ENCODE peak calls at places on chromosomes 6 and 20, in four cellular contexts. One of them, this sample, is unnamed.

GRCh38 chr6:24935753-24936152 is at the start of gene RIPOR2:
- DNase-seq in astrocyte: no peak
- DNase-seq in H9: peak; percentile 85
- DNase-seq in CD8-positive, alpha-beta T cell: peak; percentile 88
- DNase-seq in this sample: no peak

GRCh38 chr6:106369739-106370138 is 9.2 kb downstream of the CRYBG1 start:
- DNase-seq in astrocyte: no peak
- DNase-seq in H9: no peak
- DNase-seq in CD8-positive, alpha-beta T cell: no peak
- DNase-seq in this sample: no peak

GRCh38 chr20:46056970-46057855 is 28.2 kb downstream of the SLC12A5 start:
- DNase-seq in astrocyte: peak; percentile 25
- DNase-seq in H9: peak; percentile 79
- DNase-seq in CD8-positive, alpha-beta T cell: no peak
- DNase-seq in this sample: no peak

GRCh38 chr6:55276745-55277627 is 50.3 kb upstream of the GFRAL start:
- DNase-seq in astrocyte: peak; percentile 44
- DNase-seq in H9: peak; percentile 54
- DNase-seq in CD8-positive, alpha-beta T cell: no peak
- DNase-seq in this sample: peak; percentile 2

GRCh38 chr6:134506162-134506561 is 188.2 kb upstream of the SGK1 start:
- DNase-seq in astrocyte: no peak
- DNase-seq in H9: no peak
- DNase-seq in CD8-positive, alpha-beta T cell: no peak
- DNase-seq in this sample: no peak

GRCh38 chr20:63977392-63978276 is 1.8 kb downstream of the SAMD10 start:
- DNase-seq in astrocyte: peak; percentile 68
- DNase-seq in H9: peak; percentile 28
- DNase-seq in CD8-positive, alpha-beta T cell: peak; percentile 71
- DNase-seq in this sample: no peak

GRCh38 chr6:73134588-73134987 is 90.7 kb downstream of the KHDC1L start:
- DNase-seq in astrocyte: no peak
- DNase-seq in H9: peak; percentile 94
- DNase-seq in CD8-positive, alpha-beta T cell: no peak
- DNase-seq in this sample: no peak

GRCh38 chr6:140480852-140481251 is 1106.4 kb upstream of the CITED2 start:
- DNase-seq in astrocyte: peak; percentile 31
- DNase-seq in H9: no peak
- DNase-seq in CD8-positive, alpha-beta T cell: no peak
- DNase-seq in this sample: no peak

GRCh38 chr6:110075406-110075805 is 97.3 kb downstream of the GPR6 start:
- DNase-seq in astrocyte: peak; percentile 42
- DNase-seq in H9: no peak
- DNase-seq in CD8-positive, alpha-beta T cell: no peak
- DNase-seq in this sample: no peak

GRCh38 chr6:73032586-73032985 is 192.7 kb downstream of the KHDC1L start:
- DNase-seq in astrocyte: peak; percentile 49
- DNase-seq in H9: no peak
- DNase-seq in CD8-positive, alpha-beta T cell: no peak
- DNase-seq in this sample: no peak

GRCh38 chr6:137494281-137494966 is at the start of gene OLIG3:
- DNase-seq in astrocyte: no peak
- DNase-seq in H9: peak; percentile 88
- DNase-seq in CD8-positive, alpha-beta T cell: no peak
- DNase-seq in this sample: no peak

GRCh38 chr6:123997223-123997622 is 193.6 kb downstream of the NKAIN2 start:
- DNase-seq in astrocyte: no peak
- DNase-seq in H9: no peak
- DNase-seq in CD8-positive, alpha-beta T cell: no peak
- DNase-seq in this sample: no peak

GRCh38 chr6:33976425-33977360 is 169.2 kb downstream of the GRM4 start:
- DNase-seq in astrocyte: no peak
- DNase-seq in H9: peak; percentile 24
- DNase-seq in CD8-positive, alpha-beta T cell: no peak
- DNase-seq in this sample: no peak

GRCh38 chr20:57262244-57263126 is 4.0 kb downstream of the BMP7 start:
- DNase-seq in astrocyte: no peak
- DNase-seq in H9: peak; percentile 46
- DNase-seq in CD8-positive, alpha-beta T cell: no peak
- DNase-seq in this sample: no peak
- H3K27me3 ChIP-seq in astrocyte: peaks cover 88% of the 10 kb centered on the region
- H3K27me3 ChIP-seq in H9: peaks cover 33% of the 10 kb centered on the region
- H3K27me3 ChIP-seq in CD8-positive, alpha-beta T cell: peaks cover 3% of the 10 kb centered on the region
- H3K27me3 ChIP-seq in this sample: peaks cover 33% of the 10 kb centered on the region

GRCh38 chr20:23918101-23918862 is 38.7 kb upstream of the CST5 start:
- DNase-seq in astrocyte: no peak
- DNase-seq in H9: no peak
- DNase-seq in CD8-positive, alpha-beta T cell: no peak
- DNase-seq in this sample: no peak

GRCh38 chr20:23920408-23920780 is 40.8 kb upstream of the CST5 start:
- DNase-seq in astrocyte: no peak
- DNase-seq in H9: no peak
- DNase-seq in CD8-positive, alpha-beta T cell: no peak
- DNase-seq in this sample: no peak

GRCh38 chr20:23920936-23921335 is 41.4 kb upstream of the CST5 start:
- DNase-seq in astrocyte: no peak
- DNase-seq in H9: peak; percentile 5
- DNase-seq in CD8-positive, alpha-beta T cell: no peak
- DNase-seq in this sample: no peak

GRCh38 chr20:23917024-23917725 is 37.6 kb upstream of the CST5 start:
- DNase-seq in astrocyte: no peak
- DNase-seq in H9: no peak
- DNase-seq in CD8-positive, alpha-beta T cell: no peak
- DNase-seq in this sample: no peak

GRCh38 chr20:23918896-23919295 is 39.3 kb upstream of the CST5 start:
- DNase-seq in astrocyte: no peak
- DNase-seq in H9: no peak
- DNase-seq in CD8-positive, alpha-beta T cell: no peak
- DNase-seq in this sample: no peak
- TF ChIP-seq CTCF in astrocyte: no peak
- TF ChIP-seq CTCF in H9: no peak
- TF ChIP-seq CTCF in CD8-positive, alpha-beta T cell: no peak
- TF ChIP-seq CTCF in this sample: no peak

DNA sequence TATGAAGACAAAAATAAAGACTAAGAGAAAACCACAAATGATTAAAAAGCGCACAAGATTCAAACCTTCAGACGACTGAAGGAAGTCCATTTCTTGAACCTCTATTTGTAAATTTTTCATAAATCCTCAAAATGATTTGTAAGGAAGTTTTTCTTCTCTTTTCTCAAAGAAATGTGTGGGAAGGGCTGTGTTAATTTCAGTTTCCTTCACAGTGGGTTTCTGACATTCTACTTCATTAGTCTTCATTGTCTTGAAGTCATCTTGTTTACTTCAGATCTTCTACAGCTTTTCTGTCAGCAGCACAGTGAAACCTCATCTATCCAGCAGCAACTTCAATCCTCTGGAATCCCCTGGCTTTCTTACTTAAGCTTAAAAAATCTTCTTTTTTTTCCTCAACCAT is 87.6 kb upstream of the MYLIP start:
- DNase-seq in astrocyte: no peak
- DNase-seq in H9: no peak
- DNase-seq in CD8-positive, alpha-beta T cell: no peak
- DNase-seq in this sample: no peak
- H3K27me3 ChIP-seq in astrocyte: no peaks in the 10 kb centered on the region
- H3K27me3 ChIP-seq in H9: no peaks in the 10 kb centered on the region
- H3K27me3 ChIP-seq in CD8-positive, alpha-beta T cell: no peaks in the 10 kb centered on the region
- H3K27me3 ChIP-seq in this sample: no peaks in the 10 kb centered on the region

DNA sequence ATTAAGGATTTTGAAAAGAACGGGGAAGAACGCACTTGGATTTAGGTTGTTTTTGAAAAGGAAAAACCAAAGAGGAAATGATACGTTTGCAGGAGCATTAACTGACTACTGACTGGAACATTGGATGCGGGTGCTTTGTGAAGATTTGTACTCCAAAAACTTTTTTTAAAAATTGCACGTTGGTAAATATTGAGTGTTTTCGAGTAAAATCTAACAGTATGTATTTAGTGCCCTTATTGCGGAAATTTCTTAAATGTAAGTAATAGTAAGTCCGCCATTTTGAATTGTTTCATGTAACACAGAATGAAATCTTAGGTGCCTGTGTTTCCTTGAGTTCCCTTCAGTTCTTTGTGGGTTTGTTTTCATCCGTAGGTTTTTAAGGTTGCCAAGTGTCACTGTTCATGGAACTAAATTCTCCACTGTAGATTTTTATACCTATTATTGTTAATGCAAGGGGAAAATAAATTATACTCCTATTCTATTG is 15.2 kb upstream of the LIN28B start:
- DNase-seq in astrocyte: no peak
- DNase-seq in H9: no peak
- DNase-seq in CD8-positive, alpha-beta T cell: no peak
- DNase-seq in this sample: no peak
- TF ChIP-seq CTCF in astrocyte: no peak
- TF ChIP-seq CTCF in H9: no peak
- TF ChIP-seq CTCF in CD8-positive, alpha-beta T cell: no peak
- TF ChIP-seq CTCF in this sample: no peak

DNA sequence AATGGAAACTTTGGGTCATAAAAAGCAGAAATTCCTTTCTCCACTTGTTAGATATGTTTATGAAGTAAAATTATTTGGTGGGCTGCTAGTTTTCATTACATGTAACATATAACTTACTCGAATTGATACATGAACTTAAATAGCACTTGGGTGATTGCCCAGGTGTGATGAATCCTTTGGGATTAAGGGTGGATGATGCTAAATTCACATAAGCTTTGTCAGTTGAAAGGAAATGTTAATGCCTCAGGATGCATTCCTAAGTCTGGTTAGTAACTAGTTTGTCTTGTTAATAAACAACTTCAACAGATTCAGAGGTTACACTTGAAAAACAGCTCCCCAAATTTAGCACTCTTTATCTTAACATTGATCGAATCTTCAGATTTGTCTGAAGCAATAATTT is 206.9 kb downstream of the CENPW start:
- DNase-seq in astrocyte: no peak
- DNase-seq in H9: no peak
- DNase-seq in CD8-positive, alpha-beta T cell: no peak
- DNase-seq in this sample: peak; percentile 22
- H3K27me3 ChIP-seq in astrocyte: no peaks in the 10 kb centered on the region
- H3K27me3 ChIP-seq in H9: no peaks in the 10 kb centered on the region
- H3K27me3 ChIP-seq in CD8-positive, alpha-beta T cell: no peaks in the 10 kb centered on the region
- H3K27me3 ChIP-seq in this sample: no peaks in the 10 kb centered on the region

DNA sequence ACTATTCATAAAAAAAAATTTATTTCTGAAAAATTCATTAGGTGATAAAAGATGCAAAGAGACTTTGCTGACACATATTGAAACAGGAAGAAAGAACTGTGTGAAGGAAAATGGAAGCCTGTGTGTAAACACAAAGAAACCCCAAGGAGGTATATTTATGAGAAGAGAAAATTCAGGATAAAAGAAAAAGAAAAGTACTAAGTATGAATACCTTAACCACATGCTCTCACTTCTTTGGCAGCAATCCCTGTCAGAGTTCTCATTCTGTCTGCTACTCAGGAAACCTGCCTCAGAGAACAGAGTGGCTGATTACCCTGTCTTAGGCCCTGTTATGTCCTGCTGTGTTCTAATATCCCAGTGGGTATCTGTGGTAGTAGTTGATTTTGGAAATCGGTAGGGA is 457.9 kb downstream of the TBC1D32 start:
- DNase-seq in astrocyte: no peak
- DNase-seq in H9: no peak
- DNase-seq in CD8-positive, alpha-beta T cell: no peak
- DNase-seq in this sample: no peak
- TF ChIP-seq CTCF in astrocyte: no peak
- TF ChIP-seq CTCF in H9: no peak
- TF ChIP-seq CTCF in CD8-positive, alpha-beta T cell: no peak
- TF ChIP-seq CTCF in this sample: no peak

DNA sequence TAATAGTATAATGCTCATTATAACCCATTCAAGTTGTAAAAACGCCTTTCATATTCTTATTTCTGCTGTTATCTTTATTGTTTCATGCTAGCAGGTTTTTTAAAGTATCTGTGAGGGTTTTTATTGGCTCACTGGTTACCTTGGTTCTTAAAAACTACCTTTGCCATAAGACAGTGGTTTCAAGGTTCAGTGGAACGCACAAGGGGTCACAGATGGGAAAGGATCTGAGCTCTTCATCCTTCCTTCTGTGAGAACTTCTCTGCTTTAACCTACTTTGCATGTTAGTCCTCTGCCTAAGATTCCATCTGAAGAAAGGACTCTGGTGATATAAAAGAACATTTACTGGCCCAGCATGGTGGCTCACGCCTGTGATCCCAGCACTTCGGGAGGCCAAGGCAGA is 492.6 kb downstream of the CD83 start:
- DNase-seq in astrocyte: no peak
- DNase-seq in H9: no peak
- DNase-seq in CD8-positive, alpha-beta T cell: no peak
- DNase-seq in this sample: no peak
- H3K27me3 ChIP-seq in astrocyte: no peaks in the 10 kb centered on the region
- H3K27me3 ChIP-seq in H9: no peaks in the 10 kb centered on the region
- H3K27me3 ChIP-seq in CD8-positive, alpha-beta T cell: no peaks in the 10 kb centered on the region
- H3K27me3 ChIP-seq in this sample: no peaks in the 10 kb centered on the region